ENCODE peak calls at places on chromosome 3, in ten cellular contexts. One of them, this sample, is unnamed.

GRCh38 chr3:113498221-113499005 is 16.5 kb downstream of the SPICE1 start:
- DNase-seq in body of pancreas: no peak
- DNase-seq in stomach: no peak
- DNase-seq in AG10803: peak
- DNase-seq in ovary: no peak
- DNase-seq in pancreas: no peak
- DNase-seq in dorsolateral prefrontal cortex: no peak
- DNase-seq in colonic mucosa: no peak
- DNase-seq in heart left ventricle: no peak
- DNase-seq in PC-3: peak
- DNase-seq in this sample: peak

GRCh38 chr3:156536524-156537316 is 18.2 kb downstream of the SSR3 start:
- DNase-seq in dorsolateral prefrontal cortex: no peak
- DNase-seq in heart left ventricle: no peak
- DNase-seq in body of pancreas: no peak
- DNase-seq in ovary: no peak
- DNase-seq in pancreas: no peak
- DNase-seq in colonic mucosa: no peak
- DNase-seq in PC-3: no peak
- DNase-seq in stomach: no peak
- DNase-seq in AG10803: no peak
- DNase-seq in this sample: no peak

GRCh38 chr3:34584971-34585370 is 786.5 kb downstream of the PDCD6IP start:
- DNase-seq in ovary: no peak
- DNase-seq in pancreas: no peak
- DNase-seq in PC-3: no peak
- DNase-seq in colonic mucosa: no peak
- DNase-seq in body of pancreas: no peak
- DNase-seq in AG10803: no peak
- DNase-seq in heart left ventricle: no peak
- DNase-seq in stomach: no peak
- DNase-seq in dorsolateral prefrontal cortex: no peak
- DNase-seq in this sample: no peak

GRCh38 chr3:14658978-14659377 is 7.4 kb downstream of the CCDC174 start:
- DNase-seq in stomach: no peak
- DNase-seq in AG10803: no peak
- DNase-seq in PC-3: no peak
- DNase-seq in heart left ventricle: no peak
- DNase-seq in ovary: no peak
- DNase-seq in colonic mucosa: no peak
- DNase-seq in dorsolateral prefrontal cortex: no peak
- DNase-seq in pancreas: no peak
- DNase-seq in body of pancreas: no peak
- DNase-seq in this sample: no peak

GRCh38 chr3:70805044-70805732 is 492.8 kb upstream of the MDFIC2 start:
- DNase-seq in heart left ventricle: no peak
- DNase-seq in dorsolateral prefrontal cortex: no peak
- DNase-seq in ovary: no peak
- DNase-seq in AG10803: peak
- DNase-seq in body of pancreas: no peak
- DNase-seq in pancreas: no peak
- DNase-seq in PC-3: peak
- DNase-seq in colonic mucosa: no peak
- DNase-seq in stomach: no peak
- DNase-seq in this sample: peak

GRCh38 chr3:50950591-50950990 is 275.9 kb downstream of the DOCK3 start:
- DNase-seq in heart left ventricle: no peak
- DNase-seq in pancreas: no peak
- DNase-seq in AG10803: no peak
- DNase-seq in body of pancreas: no peak
- DNase-seq in stomach: no peak
- DNase-seq in dorsolateral prefrontal cortex: no peak
- DNase-seq in ovary: no peak
- DNase-seq in PC-3: no peak
- DNase-seq in colonic mucosa: no peak
- DNase-seq in this sample: no peak

GRCh38 chr3:135051409-135051946 is 256.4 kb downstream of the EPHB1 start:
- DNase-seq in colonic mucosa: no peak
- DNase-seq in ovary: no peak
- DNase-seq in dorsolateral prefrontal cortex: no peak
- DNase-seq in body of pancreas: no peak
- DNase-seq in stomach: no peak
- DNase-seq in PC-3: no peak
- DNase-seq in pancreas: no peak
- DNase-seq in heart left ventricle: no peak
- DNase-seq in AG10803: no peak
- DNase-seq in this sample: no peak

GRCh38 chr3:131020122-131020693 is 6.4 kb downstream of the ASTE1 start:
- DNase-seq in ovary: no peak
- DNase-seq in AG10803: peak
- DNase-seq in body of pancreas: no peak
- DNase-seq in heart left ventricle: no peak
- DNase-seq in stomach: no peak
- DNase-seq in pancreas: no peak
- DNase-seq in PC-3: no peak
- DNase-seq in colonic mucosa: no peak
- DNase-seq in dorsolateral prefrontal cortex: no peak
- DNase-seq in this sample: no peak

GRCh38 chr3:71587958-71588357 is 4.4 kb upstream of the FOXP1 start:
- DNase-seq in colonic mucosa: no peak
- DNase-seq in heart left ventricle: no peak
- DNase-seq in ovary: no peak
- DNase-seq in stomach: no peak
- DNase-seq in body of pancreas: no peak
- DNase-seq in dorsolateral prefrontal cortex: no peak
- DNase-seq in PC-3: no peak
- DNase-seq in AG10803: no peak
- DNase-seq in pancreas: no peak
- DNase-seq in this sample: no peak

DNA sequence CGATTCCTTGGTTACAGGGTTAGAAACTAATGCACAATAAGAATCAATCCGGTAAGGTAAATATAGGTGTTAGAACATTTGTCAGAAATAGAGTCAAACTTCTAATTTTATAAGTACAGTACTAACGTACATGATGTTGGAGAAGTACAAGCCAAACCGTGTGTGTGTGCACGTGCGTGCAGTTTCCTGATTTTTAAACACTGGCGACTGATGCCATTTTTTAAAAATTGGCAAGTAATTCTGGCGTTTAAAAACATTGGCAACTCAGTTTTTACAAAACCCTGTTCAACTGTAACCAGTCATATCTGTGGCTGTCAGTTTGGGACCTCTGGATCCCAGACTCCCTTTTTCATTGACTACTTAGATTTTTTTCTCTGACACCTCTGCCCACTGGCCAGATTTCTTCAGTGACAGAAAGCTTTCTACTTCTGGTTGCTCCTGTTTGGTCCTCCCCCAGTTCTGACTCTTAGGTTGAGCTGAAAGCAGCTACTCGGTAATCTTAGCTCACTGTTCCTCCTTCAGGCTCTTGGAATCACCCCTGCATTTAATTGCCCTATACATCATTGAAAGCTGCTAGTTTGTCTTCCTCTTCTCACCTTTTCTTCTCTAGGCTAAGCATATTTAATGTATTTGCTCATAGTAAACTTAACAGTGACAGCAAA is 847 bp downstream of the ATG7 start:
- DNase-seq in heart left ventricle: no peak
- DNase-seq in ovary: no peak
- DNase-seq in PC-3: peak
- DNase-seq in pancreas: no peak
- DNase-seq in AG10803: peak
- DNase-seq in colonic mucosa: no peak
- DNase-seq in dorsolateral prefrontal cortex: no peak
- DNase-seq in body of pancreas: no peak
- DNase-seq in stomach: no peak
- DNase-seq in this sample: no peak
- TF ChIP-seq CTCF in heart left ventricle: no peak
- TF ChIP-seq CTCF in ovary: no peak
- TF ChIP-seq CTCF in PC-3: no peak
- TF ChIP-seq CTCF in pancreas: no peak
- TF ChIP-seq CTCF in AG10803: no peak
- TF ChIP-seq CTCF in colonic mucosa: no peak
- TF ChIP-seq CTCF in dorsolateral prefrontal cortex: no peak
- TF ChIP-seq CTCF in body of pancreas: no peak
- TF ChIP-seq CTCF in stomach: no peak
- TF ChIP-seq CTCF in this sample: no peak

DNA sequence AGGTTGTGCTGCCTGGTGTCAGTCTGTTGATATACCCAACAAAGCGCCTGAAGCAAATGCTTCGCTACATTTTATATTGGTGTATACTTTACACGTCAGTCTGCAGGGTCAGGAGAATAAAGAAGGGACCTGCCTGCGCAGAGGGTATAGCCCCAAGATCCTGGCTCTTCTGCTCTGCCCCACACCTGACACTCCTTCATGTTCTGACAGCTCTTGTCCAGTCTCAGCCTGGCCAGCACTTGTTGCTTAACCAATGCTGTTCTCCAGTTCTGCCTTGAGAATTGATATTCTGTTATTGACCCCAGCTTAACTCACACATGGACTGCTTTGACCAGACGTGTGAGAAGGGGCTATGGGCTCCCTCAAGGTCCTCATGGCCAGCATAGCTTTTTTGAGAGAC is 35.8 kb upstream of the BSN start:
- DNase-seq in heart left ventricle: no peak
- DNase-seq in AG10803: no peak
- DNase-seq in PC-3: no peak
- DNase-seq in dorsolateral prefrontal cortex: no peak
- DNase-seq in body of pancreas: no peak
- DNase-seq in colonic mucosa: no peak
- DNase-seq in ovary: no peak
- DNase-seq in stomach: no peak
- DNase-seq in pancreas: no peak
- DNase-seq in this sample: no peak
- H3K4me3 ChIP-seq in heart left ventricle: no peak
- H3K4me3 ChIP-seq in AG10803: no peak
- H3K4me3 ChIP-seq in PC-3: no peak
- H3K4me3 ChIP-seq in dorsolateral prefrontal cortex: no peak
- H3K4me3 ChIP-seq in body of pancreas: no peak
- H3K4me3 ChIP-seq in colonic mucosa: no peak
- H3K4me3 ChIP-seq in ovary: no peak
- H3K4me3 ChIP-seq in stomach: no peak
- H3K4me3 ChIP-seq in pancreas: no peak
- H3K4me3 ChIP-seq in this sample: no peak

DNA sequence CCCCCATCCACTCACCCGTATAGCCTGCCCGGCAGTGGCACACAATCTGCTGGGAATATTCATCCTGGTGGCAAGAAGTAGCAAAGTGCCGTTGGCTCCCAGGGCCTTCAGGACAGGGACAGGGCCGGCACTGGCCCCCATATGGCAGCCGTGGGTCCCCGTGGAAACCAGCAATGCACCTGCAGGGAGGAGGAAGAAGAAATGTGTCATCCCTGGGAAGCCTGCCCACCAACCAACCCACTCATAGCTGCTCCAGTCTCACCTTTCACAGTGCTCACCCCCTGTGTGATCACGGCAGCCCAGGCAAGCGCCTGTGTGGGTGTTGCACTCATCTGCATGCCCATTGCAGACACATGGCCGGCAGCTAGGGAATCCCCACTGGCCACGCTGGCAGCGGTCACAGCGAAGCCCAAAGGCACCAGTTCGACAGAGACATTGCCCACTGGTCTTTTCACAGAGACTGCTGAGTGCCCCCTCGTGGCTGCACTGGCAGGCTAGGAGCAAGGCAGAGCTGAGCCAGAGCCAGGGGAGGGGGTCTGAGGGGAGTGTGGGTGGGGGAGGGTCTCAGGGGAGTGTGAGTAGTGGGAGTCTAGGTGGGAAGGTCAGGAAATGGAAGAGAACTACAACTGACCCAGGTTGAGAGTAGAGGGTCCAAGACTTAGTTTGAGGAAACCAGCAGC is 4.5 kb upstream of the USP19 start:
- DNase-seq in AG10803: no peak
- DNase-seq in ovary: no peak
- DNase-seq in pancreas: no peak
- DNase-seq in heart left ventricle: no peak
- DNase-seq in body of pancreas: no peak
- DNase-seq in stomach: no peak
- DNase-seq in colonic mucosa: no peak
- DNase-seq in dorsolateral prefrontal cortex: peak
- DNase-seq in PC-3: peak
- DNase-seq in this sample: no peak
- TF ChIP-seq CTCF in AG10803: no peak
- TF ChIP-seq CTCF in ovary: no peak
- TF ChIP-seq CTCF in pancreas: no peak
- TF ChIP-seq CTCF in heart left ventricle: no peak
- TF ChIP-seq CTCF in body of pancreas: no peak
- TF ChIP-seq CTCF in stomach: no peak
- TF ChIP-seq CTCF in colonic mucosa: no peak
- TF ChIP-seq CTCF in dorsolateral prefrontal cortex: no peak
- TF ChIP-seq CTCF in PC-3: no peak
- TF ChIP-seq CTCF in this sample: no peak

GRCh38 chr3:24388611-24389010 is 106.0 kb downstream of the THRB start:
- DNase-seq in heart left ventricle: no peak
- DNase-seq in pancreas: no peak
- DNase-seq in colonic mucosa: no peak
- DNase-seq in ovary: no peak
- DNase-seq in PC-3: peak
- DNase-seq in stomach: no peak
- DNase-seq in body of pancreas: no peak
- DNase-seq in AG10803: no peak
- DNase-seq in dorsolateral prefrontal cortex: no peak
- DNase-seq in this sample: no peak

GRCh38 chr3:24387000-24387399 is 107.7 kb downstream of the THRB start:
- DNase-seq in PC-3: peak
- DNase-seq in ovary: no peak
- DNase-seq in heart left ventricle: no peak
- DNase-seq in AG10803: peak
- DNase-seq in body of pancreas: no peak
- DNase-seq in dorsolateral prefrontal cortex: no peak
- DNase-seq in colonic mucosa: no peak
- DNase-seq in stomach: no peak
- DNase-seq in pancreas: no peak
- DNase-seq in this sample: peak

GRCh38 chr3:24387493-24387892 is 107.2 kb downstream of the THRB start:
- DNase-seq in dorsolateral prefrontal cortex: no peak
- DNase-seq in body of pancreas: no peak
- DNase-seq in heart left ventricle: no peak
- DNase-seq in PC-3: peak
- DNase-seq in colonic mucosa: no peak
- DNase-seq in AG10803: peak
- DNase-seq in pancreas: no peak
- DNase-seq in stomach: no peak
- DNase-seq in ovary: no peak
- DNase-seq in this sample: peak

GRCh38 chr3:24388159-24388558 is 106.5 kb downstream of the THRB start:
- DNase-seq in PC-3: no peak
- DNase-seq in AG10803: no peak
- DNase-seq in heart left ventricle: no peak
- DNase-seq in pancreas: no peak
- DNase-seq in colonic mucosa: no peak
- DNase-seq in ovary: no peak
- DNase-seq in stomach: no peak
- DNase-seq in body of pancreas: no peak
- DNase-seq in dorsolateral prefrontal cortex: no peak
- DNase-seq in this sample: no peak

DNA sequence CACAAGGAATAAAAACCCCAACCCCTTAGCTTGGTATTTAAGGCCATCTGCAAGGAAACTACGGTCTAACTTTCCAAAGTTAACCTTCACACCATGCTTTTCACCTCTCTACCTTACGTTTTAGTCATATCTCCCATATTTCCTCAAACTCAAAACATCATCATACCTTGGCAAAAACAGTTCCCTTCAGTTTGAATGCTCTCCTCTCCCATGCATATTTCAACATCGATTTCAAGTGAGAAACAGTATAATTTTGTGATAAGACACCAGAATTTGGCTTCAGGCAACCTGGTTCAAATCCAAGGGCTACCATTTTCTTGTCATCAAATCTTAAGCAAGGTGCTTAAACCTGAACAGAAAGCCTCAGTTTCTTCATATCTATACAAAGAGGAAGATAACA is 108.2 kb downstream of the THRB start:
- DNase-seq in AG10803: no peak
- DNase-seq in ovary: no peak
- DNase-seq in stomach: no peak
- DNase-seq in heart left ventricle: no peak
- DNase-seq in body of pancreas: no peak
- DNase-seq in colonic mucosa: no peak
- DNase-seq in pancreas: no peak
- DNase-seq in dorsolateral prefrontal cortex: no peak
- DNase-seq in PC-3: no peak
- DNase-seq in this sample: no peak
- H3K4me3 ChIP-seq in AG10803: no peak
- H3K4me3 ChIP-seq in ovary: no peak
- H3K4me3 ChIP-seq in stomach: no peak
- H3K4me3 ChIP-seq in heart left ventricle: no peak
- H3K4me3 ChIP-seq in body of pancreas: no peak
- H3K4me3 ChIP-seq in colonic mucosa: no peak
- H3K4me3 ChIP-seq in pancreas: no peak
- H3K4me3 ChIP-seq in dorsolateral prefrontal cortex: no peak
- H3K4me3 ChIP-seq in PC-3: no peak
- H3K4me3 ChIP-seq in this sample: no peak